ENCODE peak calls at places on chromosomes 3 and 15, in five cellular contexts. Z is neural progenitor cell; Y is CD4-positive, alpha-beta T cell; D is tibial artery; E is psoas muscle. J is an unnamed sample.

GRCh38 chr15:85276921-85277320 is 103.5 kb upstream of the AKAP13 start:
- DNase-seq in Z (no peak), Y (no peak), D (no peak), E (no peak), J (no peak)

GRCh38 chr3:49410102-49410843 is 1.5 kb downstream of the RHOA start:
- DNase-seq in Z (no peak), Y (no peak), D (no peak), E (no peak), J (no peak)

GRCh38 chr3:135125171-135125801 is 330.2 kb downstream of the EPHB1 start:
- DNase-seq in Z (peak), Y (no peak), D (no peak), E (no peak), J (no peak)

GRCh38 chr15:38130739-38131498 is 121.7 kb upstream of the SPRED1 start:
- DNase-seq in Z (peak), Y (no peak), D (peak), E (peak), J (peak)

GRCh38 chr15:39151545-39151944 is 429.3 kb upstream of the THBS1 start:
- DNase-seq in Z (no peak), Y (no peak), D (no peak), E (no peak), J (no peak)

GRCh38 chr15:85475317-85475701 is 94.9 kb downstream of the AKAP13 start:
- DNase-seq in Z (no peak), Y (no peak), D (no peak), E (no peak), J (no peak)

GRCh38 chr3:177944228-177944661 is 592.0 kb upstream of the KCNMB2 start:
- DNase-seq in Z (no peak), Y (no peak), D (no peak), E (no peak), J (no peak)

GRCh38 chr3:171806200-171807128 is 3.8 kb downstream of the PLD1 start:
- DNase-seq in Z (no peak), Y (no peak), D (no peak), E (no peak), J (no peak)

GRCh38 chr15:75233504-75234190 is 24.5 kb upstream of the GOLGA6C start:
- DNase-seq in Z (no peak), Y (no peak), D (peak), E (peak), J (no peak)

GRCh38 chr15:76460871-76461270 is 124.3 kb downstream of the ISL2 start:
- DNase-seq in Z (no peak), Y (no peak), D (no peak), E (no peak), J (no peak)

GRCh38 chr3:12454076-12454807 is 30.0 kb upstream of the TSEN2 start:
- DNase-seq in Z (peak), Y (no peak), D (no peak), E (no peak), J (no peak)

GRCh38 chr15:94230886-94231727 is at the start of gene MCTP2:
- DNase-seq in Z (peak), Y (peak), D (peak), E (peak), J (peak)

GRCh38 chr3:17845026-17845425 is 102.6 kb upstream of the TBC1D5 start:
- DNase-seq in Z (no peak), Y (no peak), D (no peak), E (no peak), J (no peak)

GRCh38 chr3:107621465-107621864 is 98.7 kb downstream of the BBX start:
- DNase-seq in Z (no peak), Y (no peak), D (no peak), E (no peak), J (no peak)

DNA sequence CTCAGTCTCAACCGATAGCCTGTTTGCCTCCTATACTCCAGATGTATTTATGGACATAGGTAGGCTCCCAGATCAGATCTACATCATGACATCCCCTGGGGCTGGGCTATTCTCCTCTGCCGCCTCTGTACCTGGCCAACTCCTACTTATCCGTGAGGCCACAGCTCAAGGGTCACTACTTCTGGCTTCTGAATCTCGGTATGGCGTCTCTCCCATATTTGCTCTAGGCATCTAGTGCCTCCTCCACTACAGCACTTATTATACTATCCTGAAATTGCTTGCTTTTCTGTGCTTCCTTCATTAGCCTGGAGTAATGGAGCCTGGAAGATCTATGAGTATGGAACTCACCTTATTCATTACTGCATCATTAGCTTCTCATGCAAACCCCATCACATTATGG is 172.6 kb upstream of the WNT5A start:
- DNase-seq in Z (no peak), Y (no peak), D (no peak), E (no peak), J (no peak)
- TF ChIP-seq CTCF in Z (no peak), Y (no peak), D (no peak), E (no peak), J (no peak)

GRCh38 chr3:129323651-129324294 is 45.1 kb downstream of the HMCES start:
- DNase-seq in Z (no peak), Y (no peak), D (no peak), E (no peak), J (no peak)
- TF ChIP-seq CTCF in Z (no peak), Y (no peak), D (no peak), E (no peak), J (no peak)

GRCh38 chr15:93038064-93038705 is 50.8 kb downstream of the RGMA start:
- DNase-seq in Z (no peak), Y (no peak), D (no peak), E (no peak), J (no peak)
- TF ChIP-seq CTCF in Z (no peak), Y (no peak), D (no peak), E (no peak), J (no peak)

GRCh38 chr3:53729618-53730017 is 116.6 kb downstream of the CHDH start:
- DNase-seq in Z (no peak), Y (no peak), D (no peak), E (no peak), J (no peak)
- TF ChIP-seq CTCF in Z (no peak), Y (no peak), D (no peak), E (no peak), J (no peak)

J was measured in mesothelial cell of epicardium.